ENCODE peak calls at places on chromosomes 4 and X, in six cellular contexts. R is SK-N-SH, C is suprapubic skin, G is HCT116, A is sigmoid colon, S is GM23338. Y is an unnamed sample.

GRCh38 chr4:7206385-7206784 is 14.0 kb downstream of the SORCS2 start:
- DNase-seq in S (no peak), C (no peak), R (no peak), A (no peak), G (no peak), Y (no peak)

GRCh38 chr4:972651-973424 is 531 bp downstream of the DGKQ start:
- DNase-seq in A (no peak), S (peak), R (peak), G (no peak), C (no peak), Y (peak)

GRCh38 chrX:122220644-122221373 is 963.3 kb upstream of the GRIA3 start:
- DNase-seq in A (no peak), G (no peak), C (no peak), S (peak), R (no peak), Y (no peak)

GRCh38 chrX:24148118-24148517 is 1.4 kb upstream of the ZFX start:
- DNase-seq in R (no peak), G (no peak), C (no peak), S (no peak), A (no peak), Y (no peak)

GRCh38 chr4:25767877-25768475 is 94.8 kb downstream of the SEL1L3 start:
- DNase-seq in C (no peak), R (peak), G (peak), S (peak), A (no peak), Y (peak)

GRCh38 chr4:145012841-145013240 is 85.2 kb downstream of the ANAPC10 start:
- DNase-seq in C (no peak), G (no peak), A (no peak), R (no peak), S (no peak), Y (peak)

GRCh38 chrX:22135171-22135711 is 103.1 kb downstream of the PHEX start:
- DNase-seq in A (no peak), R (no peak), G (no peak), C (no peak), S (no peak), Y (no peak)

GRCh38 chrX:71616672-71617529 is 1.4 kb downstream of the CXCR3 start:
- DNase-seq in G (no peak), A (no peak), R (peak), S (peak), C (no peak), Y (no peak)

GRCh38 chrX:133185938-133186337 is 32.2 kb downstream of the TFDP3 start:
- DNase-seq in S (no peak), G (peak), C (no peak), A (no peak), R (no peak), Y (no peak)

GRCh38 chr4:140806175-140806574 is 50.0 kb upstream of the TBC1D9 start:
- DNase-seq in G (no peak), S (no peak), R (no peak), A (no peak), C (no peak), Y (no peak)

GRCh38 chrX:136268051-136269048 is 17.1 kb upstream of the MAP7D3 start:
- DNase-seq in C (no peak), S (peak), G (peak), A (no peak), R (peak), Y (peak)

GRCh38 chr4:1490906-1491629 is 84.8 kb upstream of the NKX1-1 start:
- DNase-seq in C (peak), R (peak), G (no peak), A (no peak), S (no peak), Y (no peak)

GRCh38 chrX:115583730-115584004 is 22.7 kb downstream of the PLS3 start:
- DNase-seq in C (no peak), A (no peak), S (no peak), G (no peak), R (no peak), Y (no peak)

GRCh38 chrX:5681159-5681558 is 547.5 kb downstream of the NLGN4X start:
- DNase-seq in G (no peak), R (peak), C (no peak), A (no peak), S (peak), Y (peak)

GRCh38 chr4:98638661-98639060 is 19.8 kb downstream of the TSPAN5 start:
- DNase-seq in G (no peak), A (no peak), S (no peak), C (no peak), R (no peak), Y (no peak)

GRCh38 chrX:138157850-138158249 is 553.7 kb downstream of the FGF13 start:
- DNase-seq in C (no peak), G (no peak), A (no peak), R (no peak), S (no peak), Y (no peak)

GRCh38 chr4:53763813-53764597 is 172.7 kb upstream of the LNX1 start:
- DNase-seq in A (no peak), G (no peak), S (no peak), C (no peak), R (peak), Y (no peak)

GRCh38 chrX:104105863-104106262 is 6.5 kb upstream of the ZCCHC18 start:
- DNase-seq in A (no peak), C (no peak), R (no peak), G (no peak), S (no peak), Y (no peak)

GRCh38 chr4:173332963-173333657 is 1.0 kb downstream of the HMGB2 start:
- DNase-seq in C (no peak), A (no peak), G (no peak), R (no peak), S (no peak), Y (no peak)

GRCh38 chr4:81506731-81507130 is 35.0 kb upstream of the RASGEF1B start:
- DNase-seq in G (no peak), R (no peak), C (no peak), A (no peak), S (no peak), Y (no peak)

GRCh38 chr4:95674451-95675095 is 125.8 kb upstream of the UNC5C start:
- DNase-seq in C (no peak), R (no peak), A (no peak), S (no peak), G (no peak), Y (no peak)

GRCh38 chrX:111133389-111133788 is 37.4 kb downstream of the PAK3 start:
- DNase-seq in R (no peak), G (no peak), C (no peak), A (no peak), S (no peak), Y (no peak)

GRCh38 chr4:41594439-41594838 is 56.5 kb downstream of the LIMCH1 start:
- DNase-seq in G (no peak), A (peak), C (no peak), S (no peak), R (no peak), Y (no peak)

GRCh38 chr4:26377352-26378311 is 56.8 kb downstream of the RBPJ start:
- DNase-seq in R (no peak), A (no peak), G (no peak), S (no peak), C (no peak), Y (no peak)

GRCh38 chrX:40719218-40719617 is 16.1 kb downstream of the MED14 start:
- DNase-seq in G (no peak), A (no peak), R (no peak), C (no peak), S (no peak), Y (no peak)

GRCh38 chrX:2370436-2370835 is 130.3 kb downstream of the DHRSX start:
- DNase-seq in A (no peak), C (no peak), G (no peak), R (no peak), S (no peak), Y (no peak)

GRCh38 chr4:174217273-174218126 is 66.0 kb downstream of the FBXO8 start:
- DNase-seq in A (no peak), C (no peak), G (no peak), R (peak), S (peak), Y (no peak)

GRCh38 chr4:23789765-23790164 is 100.1 kb downstream of the PPARGC1A start:
- DNase-seq in R (no peak), S (no peak), A (peak), G (no peak), C (no peak), Y (no peak)

GRCh38 chr4:113404846-113405245 is 355.4 kb downstream of the ANK2 start:
- DNase-seq in C (no peak), G (no peak), A (no peak), S (no peak), R (no peak), Y (no peak)

GRCh38 chr4:152778656-152779512 is 646 bp downstream of the TIGD4 start:
- DNase-seq in G (no peak), R (peak), S (peak), A (peak), C (no peak), Y (peak)

GRCh38 chrX:32048285-32048684 is 976.4 kb upstream of the FTHL17 start:
- DNase-seq in C (no peak), R (no peak), S (no peak), A (no peak), G (no peak), Y (no peak)

GRCh38 chr4:11497212-11497806 is 68.6 kb upstream of the HS3ST1 start:
- DNase-seq in G (no peak), A (no peak), R (no peak), C (no peak), S (peak), Y (peak)

GRCh38 chr4:131367441-131367840 is 1781.7 kb upstream of the PCDH10 start:
- DNase-seq in R (no peak), C (no peak), G (no peak), A (no peak), S (no peak), Y (no peak)

GRCh38 chrX:72094894-72095293 is 36.8 kb downstream of the RTL5 start:
- DNase-seq in C (no peak), G (no peak), S (peak), A (no peak), R (peak), Y (no peak)

GRCh38 chr4:117134386-117134785 is 49.0 kb upstream of the TRAM1L1 start:
- DNase-seq in G (peak), S (peak), C (no peak), A (no peak), R (peak), Y (peak)

GRCh38 chr4:39083164-39083563 is 21.1 kb downstream of the KLHL5 start:
- DNase-seq in A (no peak), S (no peak), G (no peak), R (no peak), C (no peak), Y (no peak)

GRCh38 chrX:107672955-107673378 is 44.7 kb downstream of the PRPS1 start:
- DNase-seq in G (peak), C (peak), A (peak), S (peak), R (peak), Y (no peak)

GRCh38 chr4:37632836-37633235 is 53.3 kb downstream of the RELL1 start:
- DNase-seq in S (no peak), C (no peak), G (no peak), A (no peak), R (no peak), Y (no peak)

GRCh38 chr4:166202991-166203390 is 330.0 kb downstream of the TLL1 start:
- DNase-seq in C (no peak), G (no peak), A (no peak), S (no peak), R (no peak), Y (no peak)

GRCh38 chrX:44344194-44344593 is 722 bp upstream of the EFHC2 start:
- DNase-seq in S (peak), C (no peak), R (no peak), A (no peak), G (no peak), Y (no peak)
- H3K4me3 ChIP-seq in S (peak), C (peak), R (no peak), A (no peak), G (no peak), Y (peak)

GRCh38 chr4:147617173-147617840 is at the start of gene TMEM184C:
- DNase-seq in C (peak), S (peak), A (peak), R (peak), G (peak), Y (peak)
- TF ChIP-seq POLR2AphosphoS5 in C (no peak), S (peak), A (peak), R (peak), G (peak), Y (peak)

GRCh38 chr4:102678695-102679335 is 82.0 kb downstream of the MANBA start:
- DNase-seq in S (no peak), A (no peak), G (no peak), C (no peak), R (no peak), Y (no peak)

GRCh38 chr4:102683846-102684581 is 76.8 kb downstream of the MANBA start:
- DNase-seq in R (no peak), C (no peak), S (no peak), A (no peak), G (no peak), Y (no peak)

GRCh38 chr4:102675142-102675541 is 85.6 kb downstream of the MANBA start:
- DNase-seq in A (no peak), S (no peak), R (no peak), G (no peak), C (no peak), Y (no peak)

GRCh38 chr4:102678107-102678506 is 82.7 kb downstream of the MANBA start:
- DNase-seq in A (no peak), R (no peak), S (no peak), C (no peak), G (no peak), Y (no peak)
- H3K4me3 ChIP-seq in A (no peak), R (no peak), S (no peak), C (no peak), G (no peak), Y (no peak)

GRCh38 chr4:169412046-169412445 is 141.3 kb upstream of the SH3RF1 start:
- DNase-seq in C (no peak), G (no peak), S (no peak), A (no peak), R (no peak), Y (no peak)

GRCh38 chr4:169416461-169416860 is 145.7 kb upstream of the SH3RF1 start:
- DNase-seq in A (no peak), S (no peak), C (no peak), R (no peak), G (no peak), Y (no peak)

GRCh38 chr4:169414913-169415312 is 144.2 kb upstream of the SH3RF1 start:
- DNase-seq in C (no peak), G (no peak), R (no peak), A (no peak), S (no peak), Y (no peak)

GRCh38 chr4:169407217-169407845 is 136.6 kb upstream of the SH3RF1 start:
- DNase-seq in A (no peak), R (no peak), S (no peak), G (no peak), C (no peak), Y (no peak)

GRCh38 chr4:169410839-169411770 is 140.3 kb upstream of the SH3RF1 start:
- DNase-seq in S (peak), G (no peak), A (no peak), R (peak), C (no peak), Y (peak)
- TF ChIP-seq POLR2AphosphoS5 in S (no peak), G (no peak), A (no peak), R (no peak), C (no peak), Y (peak)

DNA sequence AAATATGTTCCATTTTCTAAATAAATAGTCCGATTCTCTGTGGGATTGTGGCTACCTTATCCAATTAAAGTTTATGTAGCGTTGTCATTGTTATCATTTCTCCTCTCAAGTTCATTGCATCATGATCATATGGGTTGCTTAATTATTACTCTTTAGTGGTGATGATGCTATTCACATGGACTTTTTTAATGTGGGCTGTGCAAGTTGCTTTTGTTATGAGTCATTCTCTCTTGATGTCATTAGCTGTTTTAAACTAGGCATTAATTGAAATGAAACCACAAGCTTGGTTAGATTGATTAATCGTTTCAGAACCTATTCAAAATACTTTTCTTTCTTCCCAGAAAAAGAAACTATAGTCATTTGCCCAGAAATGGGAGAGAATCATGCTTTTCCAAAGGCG is 38.2 kb downstream of the NHS start:
- DNase-seq in C (no peak), S (no peak), R (no peak), G (peak), A (no peak), Y (no peak)
- H3K4me3 ChIP-seq in C (no peak), S (no peak), R (peak), G (peak), A (no peak), Y (no peak)

DNA sequence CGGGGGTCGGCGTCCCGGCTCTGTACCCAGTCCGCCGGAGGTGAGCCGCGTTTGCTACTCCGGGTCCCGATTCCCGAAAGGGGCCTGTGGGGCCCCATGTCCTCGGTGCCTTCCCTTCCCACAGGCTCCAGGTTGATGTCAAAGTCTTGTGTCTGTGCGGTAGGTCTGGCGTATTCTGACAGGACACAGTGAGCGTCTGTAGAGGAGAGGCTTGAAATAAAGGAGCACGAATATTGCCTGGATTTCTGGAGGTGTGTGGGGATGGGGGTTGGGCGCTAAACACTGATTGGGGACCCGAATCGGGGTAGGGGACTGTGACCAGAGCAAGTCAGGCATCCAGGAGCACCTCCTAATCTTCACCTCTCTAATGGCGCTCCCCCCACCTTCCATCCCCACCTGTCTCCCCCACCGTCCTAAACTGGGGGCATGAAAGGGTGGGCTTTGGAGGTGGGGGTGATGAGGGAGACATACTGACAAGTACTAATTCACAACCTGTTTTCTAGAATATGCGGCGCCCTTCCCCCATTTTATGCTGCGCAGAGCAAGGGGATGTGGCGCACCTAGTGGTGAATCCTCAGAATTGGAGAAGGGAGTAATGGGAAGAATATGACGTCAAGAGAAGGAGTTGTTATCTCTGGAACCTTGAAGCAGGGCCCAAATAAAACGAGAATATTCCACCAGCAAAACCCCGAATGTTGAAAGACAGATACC is 874 bp downstream of the GPRASP2 start:
- DNase-seq in S (peak), R (peak), A (peak), C (no peak), G (no peak), Y (no peak)
- TF ChIP-seq POLR2AphosphoS5 in S (no peak), R (no peak), A (peak), C (no peak), G (no peak), Y (no peak)

GRCh38 chr4:76061977-76062376 is 12.5 kb upstream of the ART3 start:
- DNase-seq in C (no peak), S (no peak), R (no peak), G (no peak), A (no peak), Y (no peak)

GRCh38 chr4:76066546-76066945 is 8.0 kb upstream of the ART3 start:
- DNase-seq in C (no peak), R (no peak), S (no peak), A (no peak), G (no peak), Y (no peak)

GRCh38 chr4:76072760-76073159 is 1.7 kb upstream of the ART3 start:
- DNase-seq in A (no peak), R (no peak), G (no peak), S (peak), C (no peak), Y (no peak)

DNA sequence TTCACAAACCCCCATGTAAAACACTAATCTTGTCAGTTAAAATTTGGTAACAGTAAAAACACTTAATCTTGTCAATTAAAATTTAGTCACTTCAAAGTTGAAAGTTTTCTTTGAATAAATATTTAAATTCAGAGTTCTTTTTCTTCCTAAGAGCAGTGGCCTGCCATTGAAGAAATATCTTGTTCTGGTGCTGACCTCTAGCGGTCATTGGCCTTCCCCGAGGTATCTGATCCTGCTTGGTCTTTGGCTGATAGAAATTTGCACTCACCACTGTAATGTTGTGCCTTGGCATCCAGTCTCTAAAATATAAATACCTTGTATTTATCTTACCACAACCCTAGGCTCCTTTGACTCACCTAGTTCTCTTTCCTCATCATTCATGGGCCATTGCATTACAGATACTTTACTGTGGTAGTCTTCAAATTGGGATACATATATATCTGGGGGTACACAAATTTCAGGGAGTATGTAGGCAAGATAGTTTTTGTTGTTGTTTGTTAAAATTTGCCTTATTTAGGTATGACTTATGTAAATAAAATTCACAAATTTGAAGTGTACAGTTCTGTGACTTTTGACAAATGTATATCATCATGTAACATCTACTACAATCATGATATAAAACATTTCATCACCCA is 6.7 kb upstream of the ART3 start:
- DNase-seq in A (peak), S (peak), G (peak), R (peak), C (no peak), Y (peak)
- H3K4me3 ChIP-seq in A (no peak), S (no peak), G (no peak), R (no peak), C (no peak), Y (no peak)

GRCh38 chr4:48079972-48080391 is 54.1 kb downstream of the TXK start:
- DNase-seq in A (no peak), S (no peak), G (no peak), R (no peak), C (no peak), Y (no peak)
- TF ChIP-seq POLR2AphosphoS5 in A (no peak), S (no peak), G (no peak), R (no peak), C (no peak), Y (no peak)

GRCh38 chr4:94463771-94464170 is 12.0 kb downstream of the PDLIM5 start:
- DNase-seq in R (no peak), S (no peak), A (no peak), C (no peak), G (no peak), Y (no peak)
- H3K4me3 ChIP-seq in R (no peak), S (no peak), A (no peak), C (no peak), G (no peak), Y (no peak)